ENCODE peak calls at places on chromosomes 11 and 22, in seven cellular contexts. W is heart left ventricle; D is CD8-positive, alpha-beta memory T cell; I is astrocyte of the spinal cord; J is right lobe of liver; T is AG04450; C is CD4-positive, CD25-positive, alpha-beta regulatory T cell. M is an unnamed sample.
A peak's percentile ranks its signal among the peaks of the same experiment; 100 is the strongest.

GRCh38 chr11:111440416-111441205 is 61.5 kb upstream of the POU2AF1 start:
- DNase-seq in W (peak; percentile 14), D (no peak), I (no peak), J (no peak), T (no peak), C (peak; percentile 40), M (no peak)

GRCh38 chr11:119721129-119722120 is 7.6 kb downstream of the NECTIN1 start:
- DNase-seq in W (no peak), D (no peak), I (no peak), J (no peak), T (no peak), C (no peak), M (no peak)

GRCh38 chr11:66619080-66619554 is 2.7 kb downstream of the RBM14 start:
- DNase-seq in W (no peak), D (peak; percentile 58), I (peak; percentile 74), J (no peak), T (no peak), C (peak; percentile 71), M (peak; percentile 31)

GRCh38 chr11:118783724-118784495 is 7.1 kb downstream of the DDX6 start:
- DNase-seq in W (peak; percentile 72), D (no peak), I (no peak), J (no peak), T (no peak), C (no peak), M (no peak)

GRCh38 chr11:65983589-65983987 is 18.4 kb downstream of the EIF1AD start:
- DNase-seq in W (no peak), D (no peak), I (no peak), J (no peak), T (no peak), C (no peak), M (no peak)

GRCh38 chr22:36569999-36570398 is 41.0 kb upstream of the EIF3D start:
- DNase-seq in W (no peak), D (no peak), I (no peak), J (no peak), T (no peak), C (no peak), M (peak; percentile 37)

GRCh38 chr11:97361812-97362378 is 972.1 kb downstream of the JRKL start:
- DNase-seq in W (no peak), D (no peak), I (peak; percentile 72), J (no peak), T (no peak), C (no peak), M (no peak)

GRCh38 chr11:100719362-100719761 is 32.3 kb downstream of the ARHGAP42 start:
- DNase-seq in W (no peak), D (no peak), I (peak; percentile 74), J (no peak), T (no peak), C (no peak), M (no peak)

DNA sequence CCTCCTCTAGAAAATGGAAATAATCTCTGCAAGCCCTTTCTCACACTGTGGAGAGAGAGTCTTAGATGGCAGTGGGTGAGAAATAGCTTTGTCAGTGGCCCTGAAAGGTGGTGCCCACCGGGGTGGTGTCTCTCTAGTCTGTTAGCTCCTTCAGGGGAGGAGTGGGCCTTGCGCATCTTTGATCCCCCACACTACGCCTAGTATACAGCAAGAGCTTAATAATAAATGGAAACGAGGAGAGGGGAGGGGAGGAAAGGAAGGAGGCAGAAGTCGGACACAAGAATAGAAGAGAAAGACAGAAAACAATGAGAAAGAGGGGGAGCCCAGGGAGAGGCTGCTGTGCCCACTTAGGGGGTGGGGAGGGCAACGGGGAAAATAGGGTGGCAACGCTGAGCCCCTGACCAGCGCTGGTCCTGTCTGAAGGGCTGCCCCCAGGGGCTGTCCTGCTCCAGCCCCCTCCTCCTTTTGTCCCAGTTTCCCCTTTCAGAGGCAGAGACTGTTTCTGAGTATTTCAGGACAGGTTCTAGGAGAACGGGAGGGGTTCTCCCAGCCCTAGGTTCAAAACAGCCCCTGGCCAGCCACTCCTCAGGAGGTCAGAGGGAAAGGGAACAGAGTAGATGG is 1.2 kb downstream of the ARRB1 start:
- DNase-seq in W (no peak), D (no peak), I (no peak), J (no peak), T (no peak), C (no peak), M (no peak)
- H3K4me3 ChIP-seq in W (peak overlapping the region; percentile 75), D (peak overlapping the region; percentile 77), I (no peak overlapping the region), J (peak overlapping the region; percentile 65), T (peak overlapping the region; percentile 87), C (peak overlapping the region; percentile 19), M (no peak overlapping the region)

GRCh38 chr22:29139965-29140782 is 65.5 kb upstream of the EMID1 start:
- DNase-seq in W (no peak), D (no peak), I (no peak), J (no peak), T (no peak), C (no peak), M (no peak)

GRCh38 chr22:29138556-29138955 is 65.7 kb downstream of the KREMEN1 start:
- DNase-seq in W (no peak), D (no peak), I (no peak), J (no peak), T (no peak), C (no peak), M (peak; percentile 22)

GRCh38 chr22:29143848-29144785 is 61.6 kb upstream of the EMID1 start:
- DNase-seq in W (no peak), D (no peak), I (no peak), J (no peak), T (no peak), C (no peak), M (no peak)

GRCh38 chr22:29142116-29142515 is 63.6 kb upstream of the EMID1 start:
- DNase-seq in W (no peak), D (no peak), I (no peak), J (no peak), T (no peak), C (no peak), M (peak; percentile 32)

DNA sequence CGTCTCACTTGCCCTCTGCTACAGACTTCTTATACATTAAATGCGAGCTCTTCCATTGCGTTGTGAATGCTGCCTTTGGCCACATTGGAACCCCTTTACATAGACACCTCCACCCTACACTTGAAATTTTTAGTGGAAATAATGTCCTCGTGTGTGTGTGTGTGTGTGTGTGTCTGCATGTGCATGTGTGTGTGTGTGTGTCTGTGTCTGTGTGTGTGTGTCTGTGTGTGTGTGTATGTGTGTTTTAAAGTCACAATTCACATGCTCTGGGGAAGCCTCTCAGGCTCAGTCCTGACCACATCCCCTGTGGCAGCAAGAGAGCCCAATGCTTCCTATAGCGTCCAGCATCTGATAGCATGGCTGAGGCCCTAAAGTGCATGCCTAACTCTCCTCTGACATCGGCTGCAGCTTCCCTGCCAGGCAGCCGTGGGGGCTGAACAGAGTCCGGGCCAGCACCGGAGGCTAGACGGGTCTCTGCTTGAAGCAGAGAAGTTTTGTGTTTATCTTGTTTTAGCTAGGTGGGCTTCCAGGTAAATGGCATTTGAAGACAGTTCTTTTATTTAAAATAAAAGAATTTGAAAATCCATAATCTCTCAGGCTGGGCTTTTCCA is 64.5 kb upstream of the EMID1 start:
- DNase-seq in W (no peak), D (no peak), I (no peak), J (no peak), T (no peak), C (no peak), M (no peak)
- H3K4me3 ChIP-seq in W (no peak overlapping the region), D (no peak overlapping the region), I (no peak overlapping the region), J (no peak overlapping the region), T (no peak overlapping the region), C (no peak overlapping the region), M (no peak overlapping the region)

GRCh38 chr11:93817426-93818348 is 32.7 kb downstream of the VSTM5 start:
- DNase-seq in W (no peak), D (no peak), I (no peak), J (no peak), T (no peak), C (no peak), M (no peak)

GRCh38 chr11:93821617-93822016 is 28.8 kb downstream of the VSTM5 start:
- DNase-seq in W (no peak), D (no peak), I (no peak), J (no peak), T (no peak), C (no peak), M (no peak)

GRCh38 chr11:93820847-93821246 is 29.6 kb downstream of the VSTM5 start:
- DNase-seq in W (no peak), D (no peak), I (no peak), J (no peak), T (no peak), C (no peak), M (no peak)

GRCh38 chr11:93822359-93822758 is 28.1 kb downstream of the VSTM5 start:
- DNase-seq in W (no peak), D (no peak), I (no peak), J (no peak), T (no peak), C (no peak), M (no peak)

DNA sequence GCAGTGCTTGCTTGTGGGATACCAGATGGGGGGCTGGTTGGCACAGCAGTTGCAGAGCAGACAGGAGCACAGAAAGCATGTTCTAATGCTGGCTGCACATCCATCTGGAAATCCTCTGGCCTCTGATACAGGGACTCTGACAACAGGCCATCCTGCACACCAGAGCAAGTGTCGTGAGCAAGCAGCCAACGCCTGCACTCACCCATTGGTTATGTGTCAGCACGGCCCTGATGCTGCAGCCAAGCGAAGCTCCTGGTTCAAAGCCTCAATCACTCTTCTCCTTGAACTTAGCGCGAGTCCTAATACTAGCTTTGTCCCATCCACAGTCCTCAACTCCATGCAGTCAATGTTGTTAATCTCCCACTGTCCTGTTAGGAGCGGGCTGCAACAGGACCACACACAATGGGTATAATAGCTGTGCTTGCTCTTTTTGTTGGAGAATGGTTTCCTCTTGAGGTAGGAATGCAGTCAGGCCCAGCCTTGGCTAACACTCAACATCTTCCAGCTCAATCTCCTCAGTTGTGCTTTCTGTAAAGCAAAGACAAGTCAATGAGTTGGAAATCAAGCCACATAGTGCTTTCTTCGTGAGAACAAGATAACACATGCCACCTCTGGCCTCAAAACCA is 30.2 kb downstream of the VSTM5 start:
- DNase-seq in W (no peak), D (no peak), I (no peak), J (no peak), T (no peak), C (no peak), M (peak; percentile 8)
- H3K4me3 ChIP-seq in W (no peak overlapping the region), D (no peak overlapping the region), I (no peak overlapping the region), J (no peak overlapping the region), T (no peak overlapping the region), C (no peak overlapping the region), M (no peak overlapping the region)

GRCh38 chr11:44727373-44728084 is 767 bp downstream of the TSPAN18 start:
- DNase-seq in W (peak; percentile 92), D (peak; percentile 81), I (peak; percentile 45), J (peak; percentile 78), T (peak; percentile 26), C (peak; percentile 78), M (peak; percentile 84)

GRCh38 chr11:44727114-44727372 is 281 bp downstream of the TSPAN18 start:
- DNase-seq in W (no peak), D (no peak), I (no peak), J (no peak), T (no peak), C (no peak), M (no peak)

GRCh38 chr11:44725016-44725651 is 1.6 kb upstream of the TSPAN18 start:
- DNase-seq in W (no peak), D (no peak), I (no peak), J (no peak), T (no peak), C (no peak), M (no peak)

GRCh38 chr11:44728085-44728410 is 1.3 kb downstream of the TSPAN18 start:
- DNase-seq in W (no peak), D (no peak), I (no peak), J (no peak), T (no peak), C (no peak), M (no peak)

DNA sequence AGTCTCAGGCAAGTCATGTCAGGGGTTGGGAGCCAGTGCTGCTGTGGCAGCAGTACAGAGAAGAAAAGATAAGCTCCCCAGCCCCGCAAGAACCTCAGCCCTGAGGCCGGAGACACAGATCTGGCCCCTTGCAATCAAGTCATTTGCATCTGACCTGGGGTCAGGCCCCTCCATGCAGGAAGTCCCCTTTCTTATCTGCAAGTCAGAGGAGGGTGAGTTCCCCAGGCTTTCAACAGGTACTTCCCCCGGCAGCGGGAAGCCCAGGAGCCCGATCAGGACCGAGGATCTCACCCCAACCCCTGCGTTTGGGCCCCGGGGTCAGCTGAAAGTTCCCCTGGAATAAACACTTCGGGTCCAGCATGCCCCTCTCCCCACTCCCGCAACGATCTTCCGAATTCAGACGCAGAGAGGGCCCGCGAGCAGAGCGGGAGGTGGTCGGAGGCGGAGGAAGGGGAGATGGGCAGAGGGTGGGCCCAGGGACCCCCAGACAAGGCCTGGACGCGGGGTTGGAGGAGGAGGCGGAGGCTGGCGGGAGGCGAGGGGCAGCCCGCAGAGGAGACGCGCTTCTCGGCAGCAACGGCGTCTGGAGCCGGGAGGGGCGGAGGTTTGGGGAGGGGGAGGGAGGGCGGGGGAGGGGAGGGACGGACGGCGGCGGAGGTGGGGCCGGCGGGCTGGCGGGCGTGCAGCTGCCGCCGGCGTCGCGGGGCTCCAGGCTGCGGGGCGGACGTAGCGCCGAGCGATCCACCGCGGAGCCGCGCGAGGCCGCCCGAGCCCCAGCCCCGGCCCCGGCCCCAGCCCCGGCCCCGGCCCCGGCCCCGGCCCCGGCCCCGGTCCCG is at the start of gene TSPAN18:
- DNase-seq in W (peak; percentile 70), D (peak; percentile 58), I (no peak), J (no peak), T (no peak), C (peak; percentile 35), M (no peak)
- H3K4me3 ChIP-seq in W (peak within 1 kb of the TSS; percentile 81), D (peak within 1 kb of the TSS; percentile 71), I (peak within 1 kb of the TSS; percentile 10), J (peak within 1 kb of the TSS; percentile 48), T (peak within 1 kb of the TSS; percentile 56), C (peak within 1 kb of the TSS; percentile 26), M (peak within 1 kb of the TSS; percentile 20)